ENCODE peak calls at places on chromosomes 1 and 21, in nine cellular contexts. X is stomach, F is GM23338, G is HL-60, E is H1, P is prostate gland, B is HepG2, I is breast epithelium, T is vagina. Q is an unnamed sample.

GRCh38 chr1:202192770-202193613 is 607 bp upstream of the LGR6 start:
- DNase-seq in X (peak; percentile 62), F (peak; percentile 88), G (peak; percentile 21), E (no peak), P (peak; percentile 54), B (peak; percentile 43), I (peak; percentile 48), T (no peak), Q (peak; percentile 64)

GRCh38 chr1:230005040-230005439 is 62.0 kb upstream of the GALNT2 start:
- DNase-seq in X (no peak), F (no peak), G (no peak), E (no peak), P (no peak), B (no peak), I (no peak), T (no peak), Q (no peak)

GRCh38 chr1:234667891-234668576 is 58.1 kb upstream of the IRF2BP2 start:
- DNase-seq in X (no peak), F (no peak), G (no peak), E (no peak), P (no peak), B (no peak), I (no peak), T (no peak), Q (no peak)

GRCh38 chr1:221334082-221334481 is 407.8 kb downstream of the DUSP10 start:
- DNase-seq in X (no peak), F (no peak), G (no peak), E (no peak), P (no peak), B (no peak), I (no peak), T (no peak), Q (no peak)

GRCh38 chr1:195934839-195935557 is 673.2 kb downstream of the KCNT2 start:
- DNase-seq in X (no peak), F (no peak), G (no peak), E (no peak), P (no peak), B (no peak), I (no peak), T (no peak), Q (no peak)

GRCh38 chr1:21251773-21252471 is 38.3 kb downstream of the ECE1 start:
- DNase-seq in X (peak; percentile 80), F (no peak), G (no peak), E (no peak), P (peak; percentile 85), B (peak; percentile 91), I (peak; percentile 57), T (no peak), Q (peak; percentile 60)

GRCh38 chr1:91092503-91092902 is 70.7 kb upstream of the ZNF644 start:
- DNase-seq in X (no peak), F (no peak), G (no peak), E (no peak), P (no peak), B (peak; percentile 63), I (no peak), T (no peak), Q (no peak)

GRCh38 chr21:33256019-33256418 is 10.1 kb upstream of the IL10RB start:
- DNase-seq in X (no peak), F (no peak), G (no peak), E (no peak), P (no peak), B (no peak), I (no peak), T (no peak), Q (no peak)

GRCh38 chr21:44329086-44329889 is 9.9 kb downstream of the CFAP410 start:
- DNase-seq in X (no peak), F (no peak), G (no peak), E (no peak), P (no peak), B (no peak), I (no peak), T (no peak), Q (no peak)

GRCh38 chr1:78005755-78006154 is 1.0 kb downstream of the DNAJB4 start:
- DNase-seq in X (no peak), F (no peak), G (no peak), E (no peak), P (peak; percentile 35), B (peak; percentile 64), I (no peak), T (no peak), Q (peak; percentile 17)

GRCh38 chr1:153800516-153800915 is 25.3 kb downstream of the SLC27A3 start:
- DNase-seq in X (no peak), F (no peak), G (no peak), E (no peak), P (no peak), B (no peak), I (no peak), T (no peak), Q (no peak)

DNA sequence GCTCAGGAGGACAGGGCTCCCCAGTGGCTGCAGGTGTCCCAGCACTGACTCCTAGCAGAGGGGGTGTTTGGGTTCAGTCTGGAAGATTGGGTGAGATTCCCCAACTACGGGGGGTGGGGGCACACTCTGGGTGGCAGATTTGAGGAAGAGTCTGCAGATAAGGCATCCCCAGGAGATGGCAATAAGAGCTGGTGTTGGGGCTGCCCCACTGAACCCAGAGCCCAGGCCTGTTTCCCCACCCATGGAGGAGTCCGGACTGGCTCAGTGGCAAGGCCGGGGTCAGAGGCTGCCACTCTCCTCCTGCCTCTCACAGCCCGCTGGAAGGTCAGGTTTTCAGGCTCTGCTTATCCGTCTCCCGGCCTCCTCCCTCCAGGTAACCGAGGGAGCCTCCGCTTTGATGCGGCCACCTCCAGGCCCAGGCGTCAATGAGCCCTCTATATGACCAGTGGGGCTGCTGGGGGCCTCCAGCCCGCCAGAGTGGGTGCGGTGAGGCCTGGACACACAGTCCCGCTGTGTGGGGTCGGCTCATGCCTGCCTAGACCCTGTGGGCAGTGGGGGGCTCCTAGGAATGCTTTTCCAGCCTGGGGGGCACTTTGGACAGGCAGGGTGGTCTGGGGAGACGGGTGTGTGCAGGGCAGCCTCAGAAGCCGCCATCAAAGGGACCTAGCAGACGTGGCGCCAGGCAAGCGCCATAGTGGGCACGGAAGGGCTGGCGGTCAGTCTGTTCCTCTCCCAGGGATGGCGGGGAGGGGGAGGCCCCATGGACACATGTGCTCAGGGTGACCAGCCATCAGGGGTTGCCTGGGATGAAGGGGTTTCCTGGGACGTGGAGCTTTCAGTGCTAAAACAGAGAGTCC is 28.9 kb upstream of the RUNX3 start:
- DNase-seq in X (no peak), F (no peak), G (no peak), E (no peak), P (no peak), B (no peak), I (no peak), T (no peak), Q (no peak)
- H3K4me3 ChIP-seq in X (no peak overlapping the region), F (no peak overlapping the region), G (no peak overlapping the region), E (no peak overlapping the region), P (no peak overlapping the region), B (no peak overlapping the region), I (no peak overlapping the region), T (no peak overlapping the region), Q (no peak overlapping the region)

DNA sequence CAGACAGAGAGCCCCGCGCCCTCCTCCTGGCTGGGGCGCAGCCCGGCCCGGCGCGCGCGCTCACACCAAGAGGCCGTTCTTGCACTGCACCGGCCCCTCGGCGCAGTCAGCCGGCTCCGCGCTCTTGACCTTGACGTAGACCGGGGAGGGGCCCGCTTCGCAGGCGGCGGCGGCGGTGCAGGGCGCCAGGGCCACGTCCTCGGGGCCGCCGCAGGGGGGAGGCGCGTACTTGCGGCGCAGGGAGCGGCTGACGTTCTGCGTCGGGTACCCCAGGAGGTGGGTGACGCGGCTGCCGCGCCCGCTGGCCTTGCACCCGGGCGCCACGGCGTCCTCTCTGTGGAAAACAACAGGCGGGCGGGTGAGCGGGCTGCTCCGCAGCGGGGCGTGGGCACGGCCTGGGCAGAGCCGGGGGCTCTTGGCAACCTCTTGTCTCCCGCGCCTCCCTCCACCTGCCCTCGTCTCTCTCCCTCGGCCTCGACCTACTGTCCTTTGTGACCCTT is 7.7 kb downstream of the VSIG8 start:
- DNase-seq in X (peak; percentile 86), F (peak; percentile 82), G (peak; percentile 58), E (no peak), P (peak; percentile 62), B (peak; percentile 7), I (peak; percentile 67), T (no peak), Q (peak; percentile 90)
- TF ChIP-seq POLR2AphosphoS5 in X (peak; percentile 66), F (no peak), G (no peak), E (no peak), P (peak; percentile 32), B (no peak), I (peak; percentile 48), T (no peak), Q (peak; percentile 92)

GRCh38 chr1:113947388-113948107 is 18.4 kb downstream of the HIPK1 start:
- DNase-seq in X (no peak), F (no peak), G (no peak), E (no peak), P (no peak), B (no peak), I (no peak), T (no peak), Q (no peak)

GRCh38 chr1:113946112-113946511 is 17.0 kb downstream of the HIPK1 start:
- DNase-seq in X (no peak), F (peak; percentile 19), G (no peak), E (no peak), P (no peak), B (no peak), I (no peak), T (no peak), Q (no peak)

GRCh38 chr1:113949007-113949406 is 19.9 kb downstream of the HIPK1 start:
- DNase-seq in X (no peak), F (peak; percentile 30), G (no peak), E (no peak), P (no peak), B (no peak), I (no peak), T (no peak), Q (no peak)

GRCh38 chr1:113945329-113945728 is 16.2 kb downstream of the HIPK1 start:
- DNase-seq in X (no peak), F (no peak), G (no peak), E (no peak), P (no peak), B (peak; percentile 46), I (no peak), T (no peak), Q (no peak)

DNA sequence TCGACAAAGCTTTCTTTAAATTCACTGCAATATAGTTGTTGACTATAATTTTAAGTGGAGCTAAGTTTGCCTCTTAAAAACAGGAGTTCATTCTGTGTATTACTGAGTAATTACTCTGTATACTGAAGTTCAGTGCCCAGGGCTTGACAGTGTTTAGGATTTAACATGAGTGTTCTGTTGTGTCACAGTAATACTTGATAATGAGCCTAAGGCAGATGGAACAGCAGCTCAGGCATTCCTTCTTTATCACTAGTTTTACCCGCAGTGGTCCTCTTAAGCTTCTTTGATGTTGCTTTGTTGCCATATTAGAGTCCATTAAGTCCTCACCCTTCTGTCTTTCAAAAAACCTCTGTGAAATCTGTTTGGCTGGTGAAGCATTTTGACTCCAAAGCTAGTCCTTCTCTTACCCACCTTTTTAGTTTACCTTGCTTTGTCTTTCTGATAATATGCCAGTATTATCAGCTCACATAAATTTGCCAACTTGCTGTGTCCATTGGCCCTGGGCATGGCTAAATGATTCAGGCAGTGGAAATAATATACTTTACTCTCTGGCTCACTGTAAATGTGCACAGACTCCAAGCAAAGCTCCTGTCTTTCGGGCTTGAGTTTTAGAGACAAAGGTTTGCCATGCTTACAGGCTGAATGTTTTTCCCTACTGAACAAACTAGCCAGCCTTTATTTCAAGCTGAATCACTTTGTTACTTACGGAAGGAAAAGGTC is 17.7 kb downstream of the HIPK1 start:
- DNase-seq in X (no peak), F (no peak), G (no peak), E (no peak), P (no peak), B (peak; percentile 43), I (no peak), T (no peak), Q (no peak)
- H3K4me3 ChIP-seq in X (no peak overlapping the region), F (no peak overlapping the region), G (no peak overlapping the region), E (no peak overlapping the region), P (no peak overlapping the region), B (no peak overlapping the region), I (no peak overlapping the region), T (no peak overlapping the region), Q (no peak overlapping the region)

GRCh38 chr21:36385233-36385908 is at the start of gene CHAF1B:
- DNase-seq in X (peak; percentile 85), F (peak; percentile 84), G (peak; percentile 59), E (peak; percentile 73), P (peak; percentile 75), B (peak; percentile 64), I (peak; percentile 70), T (no peak), Q (peak; percentile 81)
- TF ChIP-seq POLR2AphosphoS5 in X (no peak), F (peak; percentile 61), G (peak; percentile 61), E (peak; percentile 86), P (no peak), B (peak; percentile 52), I (peak; percentile 34), T (no peak), Q (no peak)

Q was measured in transverse colon.